ENCODE peak calls at places on chromosome X, in six cellular contexts. One of them, this sample, is unnamed.

GRCh38 chrX:67004451-67004850 is 365.6 kb upstream of the EDA2R start:
- DNase-seq in neuronal stem cell: no peak
- DNase-seq in H9: no peak
- DNase-seq in IMR-90: no peak
- DNase-seq in A549: no peak
- DNase-seq in HepG2: no peak
- DNase-seq in this sample: no peak

GRCh38 chrX:104250470-104250869 is 4.3 kb downstream of the ESX1 start:
- DNase-seq in neuronal stem cell: no peak
- DNase-seq in H9: no peak
- DNase-seq in IMR-90: no peak
- DNase-seq in A549: no peak
- DNase-seq in HepG2: no peak
- DNase-seq in this sample: no peak

GRCh38 chrX:18676050-18676449 is 4.1 kb upstream of the RS1 start:
- DNase-seq in neuronal stem cell: no peak
- DNase-seq in H9: no peak
- DNase-seq in IMR-90: no peak
- DNase-seq in A549: no peak
- DNase-seq in HepG2: no peak
- DNase-seq in this sample: no peak

GRCh38 chrX:7190157-7190556 is 42.2 kb upstream of the PUDP start:
- DNase-seq in neuronal stem cell: no peak
- DNase-seq in H9: no peak
- DNase-seq in IMR-90: no peak
- DNase-seq in A549: no peak
- DNase-seq in HepG2: no peak
- DNase-seq in this sample: peak

GRCh38 chrX:48648299-48648698 is 35.3 kb upstream of the WAS start:
- DNase-seq in neuronal stem cell: no peak
- DNase-seq in H9: peak
- DNase-seq in IMR-90: peak
- DNase-seq in A549: no peak
- DNase-seq in HepG2: peak
- DNase-seq in this sample: peak

GRCh38 chrX:30521440-30522182 is 56.0 kb downstream of the TASL start:
- DNase-seq in neuronal stem cell: no peak
- DNase-seq in H9: no peak
- DNase-seq in IMR-90: peak
- DNase-seq in A549: no peak
- DNase-seq in HepG2: no peak
- DNase-seq in this sample: no peak

GRCh38 chrX:41033299-41033698 is 51.9 kb upstream of the USP9X start:
- DNase-seq in neuronal stem cell: no peak
- DNase-seq in H9: no peak
- DNase-seq in IMR-90: no peak
- DNase-seq in A549: no peak
- DNase-seq in HepG2: peak
- DNase-seq in this sample: no peak

GRCh38 chrX:15465896-15466651 is 27.1 kb downstream of the PIR start:
- DNase-seq in neuronal stem cell: no peak
- DNase-seq in H9: peak
- DNase-seq in IMR-90: peak
- DNase-seq in A549: no peak
- DNase-seq in HepG2: no peak
- DNase-seq in this sample: peak

GRCh38 chrX:40176979-40177430 is 79.2 kb upstream of the BCOR start:
- DNase-seq in neuronal stem cell: no peak
- DNase-seq in H9: peak
- DNase-seq in IMR-90: no peak
- DNase-seq in A549: no peak
- DNase-seq in HepG2: peak
- DNase-seq in this sample: no peak

GRCh38 chrX:45900751-45901150 is 644.5 kb downstream of the ZNF674 start:
- DNase-seq in neuronal stem cell: peak
- DNase-seq in H9: no peak
- DNase-seq in IMR-90: no peak
- DNase-seq in A549: no peak
- DNase-seq in HepG2: no peak
- DNase-seq in this sample: no peak

GRCh38 chrX:148659481-148659880 is 159.1 kb downstream of the AFF2 start:
- DNase-seq in neuronal stem cell: no peak
- DNase-seq in H9: no peak
- DNase-seq in IMR-90: no peak
- DNase-seq in A549: no peak
- DNase-seq in HepG2: no peak
- DNase-seq in this sample: no peak

DNA sequence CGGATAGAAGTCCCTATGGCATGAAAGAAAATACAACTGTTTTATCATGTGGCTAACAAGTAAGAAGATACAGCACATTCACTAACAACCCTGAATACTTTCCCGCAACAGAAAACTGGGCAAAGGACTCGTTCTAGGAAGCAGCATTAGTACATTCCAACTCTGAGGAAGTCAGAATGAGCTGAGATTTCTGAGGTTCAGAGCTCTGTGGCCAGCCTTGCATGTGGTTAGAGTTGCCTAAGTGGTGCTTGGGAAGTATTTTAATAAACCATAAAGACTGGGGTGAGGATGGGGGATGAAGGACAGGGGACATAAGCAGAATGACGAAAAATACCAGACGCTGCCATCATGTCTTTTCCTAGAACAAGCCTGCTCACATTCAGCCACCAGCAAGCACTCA is 82.2 kb downstream of the EFHC2 start:
- DNase-seq in neuronal stem cell: no peak
- DNase-seq in H9: no peak
- DNase-seq in IMR-90: no peak
- DNase-seq in A549: no peak
- DNase-seq in HepG2: no peak
- DNase-seq in this sample: no peak
- H3K4me2 ChIP-seq in neuronal stem cell: no peak
- H3K4me2 ChIP-seq in H9: no peak
- H3K4me2 ChIP-seq in IMR-90: no peak
- H3K4me2 ChIP-seq in A549: no peak
- H3K4me2 ChIP-seq in HepG2: no peak
- H3K4me2 ChIP-seq in this sample: no peak

GRCh38 chrX:12307961-12308360 is 169.7 kb downstream of the FRMPD4 start:
- DNase-seq in neuronal stem cell: no peak
- DNase-seq in H9: no peak
- DNase-seq in IMR-90: no peak
- DNase-seq in A549: no peak
- DNase-seq in HepG2: no peak
- DNase-seq in this sample: no peak
- H3K4me2 ChIP-seq in neuronal stem cell: no peak
- H3K4me2 ChIP-seq in H9: no peak
- H3K4me2 ChIP-seq in IMR-90: no peak
- H3K4me2 ChIP-seq in A549: peak
- H3K4me2 ChIP-seq in HepG2: no peak
- H3K4me2 ChIP-seq in this sample: no peak

GRCh38 chrX:126509917-126510316 is 42.7 kb downstream of the DCAF12L1 start:
- DNase-seq in neuronal stem cell: no peak
- DNase-seq in H9: no peak
- DNase-seq in IMR-90: no peak
- DNase-seq in A549: no peak
- DNase-seq in HepG2: no peak
- DNase-seq in this sample: no peak
- H3K4me2 ChIP-seq in neuronal stem cell: no peak
- H3K4me2 ChIP-seq in H9: no peak
- H3K4me2 ChIP-seq in IMR-90: no peak
- H3K4me2 ChIP-seq in A549: no peak
- H3K4me2 ChIP-seq in HepG2: no peak
- H3K4me2 ChIP-seq in this sample: no peak

GRCh38 chrX:126237524-126237923 is 71.4 kb upstream of the DCAF12L2 start:
- DNase-seq in neuronal stem cell: no peak
- DNase-seq in H9: no peak
- DNase-seq in IMR-90: no peak
- DNase-seq in A549: no peak
- DNase-seq in HepG2: no peak
- DNase-seq in this sample: no peak

GRCh38 chrX:126238220-126238619 is 72.1 kb upstream of the DCAF12L2 start:
- DNase-seq in neuronal stem cell: no peak
- DNase-seq in H9: no peak
- DNase-seq in IMR-90: no peak
- DNase-seq in A549: no peak
- DNase-seq in HepG2: no peak
- DNase-seq in this sample: no peak
- H3K4me2 ChIP-seq in neuronal stem cell: no peak
- H3K4me2 ChIP-seq in H9: no peak
- H3K4me2 ChIP-seq in IMR-90: no peak
- H3K4me2 ChIP-seq in A549: no peak
- H3K4me2 ChIP-seq in HepG2: no peak
- H3K4me2 ChIP-seq in this sample: no peak

DNA sequence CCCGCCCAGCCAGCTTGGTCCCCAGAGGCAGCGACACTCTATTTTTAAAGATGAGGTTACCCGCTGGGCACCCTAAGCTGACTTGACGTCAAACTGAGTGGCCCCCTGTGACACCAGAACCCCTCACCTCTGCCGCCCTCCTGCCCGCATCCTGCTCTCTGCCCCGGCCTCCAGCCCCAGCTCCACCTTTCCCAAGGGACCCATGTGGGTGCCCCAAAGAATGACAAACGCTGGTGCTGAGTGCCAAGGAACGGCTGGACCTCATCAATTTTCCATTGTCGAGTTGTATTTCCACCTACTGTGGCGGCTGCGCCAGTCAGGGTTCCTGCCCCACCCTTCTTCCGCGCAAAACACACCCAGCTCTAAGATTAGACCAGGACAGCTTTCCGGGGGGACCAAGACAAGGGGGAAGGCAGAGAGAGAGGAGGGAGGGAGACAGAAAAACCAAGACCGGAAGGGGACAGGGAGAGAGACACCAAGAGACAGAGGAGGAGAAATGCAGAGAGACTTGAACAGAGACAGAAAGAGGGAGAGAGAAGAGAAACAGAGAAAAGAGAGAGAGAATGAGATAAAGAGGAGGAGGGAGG is 2.0 kb downstream of the PRKX start:
- DNase-seq in neuronal stem cell: no peak
- DNase-seq in H9: no peak
- DNase-seq in IMR-90: no peak
- DNase-seq in A549: no peak
- DNase-seq in HepG2: no peak
- DNase-seq in this sample: peak
- H3K4me2 ChIP-seq in neuronal stem cell: no peak
- H3K4me2 ChIP-seq in H9: peak
- H3K4me2 ChIP-seq in IMR-90: peak
- H3K4me2 ChIP-seq in A549: peak
- H3K4me2 ChIP-seq in HepG2: no peak
- H3K4me2 ChIP-seq in this sample: peak

GRCh38 chrX:153599192-153600031 is 473 bp upstream of the CCNQ start:
- DNase-seq in neuronal stem cell: peak
- DNase-seq in H9: peak
- DNase-seq in IMR-90: peak
- DNase-seq in A549: peak
- DNase-seq in HepG2: peak
- DNase-seq in this sample: peak

GRCh38 chrX:153595859-153596857 is 2.8 kb downstream of the CCNQ start:
- DNase-seq in neuronal stem cell: no peak
- DNase-seq in H9: no peak
- DNase-seq in IMR-90: no peak
- DNase-seq in A549: no peak
- DNase-seq in HepG2: no peak
- DNase-seq in this sample: no peak

GRCh38 chrX:153598541-153599191 is at the start of gene CCNQ:
- DNase-seq in neuronal stem cell: no peak
- DNase-seq in H9: peak
- DNase-seq in IMR-90: peak
- DNase-seq in A549: no peak
- DNase-seq in HepG2: no peak
- DNase-seq in this sample: peak

GRCh38 chrX:153595387-153595786 is 3.6 kb downstream of the CCNQ start:
- DNase-seq in neuronal stem cell: no peak
- DNase-seq in H9: no peak
- DNase-seq in IMR-90: no peak
- DNase-seq in A549: no peak
- DNase-seq in HepG2: no peak
- DNase-seq in this sample: no peak

DNA sequence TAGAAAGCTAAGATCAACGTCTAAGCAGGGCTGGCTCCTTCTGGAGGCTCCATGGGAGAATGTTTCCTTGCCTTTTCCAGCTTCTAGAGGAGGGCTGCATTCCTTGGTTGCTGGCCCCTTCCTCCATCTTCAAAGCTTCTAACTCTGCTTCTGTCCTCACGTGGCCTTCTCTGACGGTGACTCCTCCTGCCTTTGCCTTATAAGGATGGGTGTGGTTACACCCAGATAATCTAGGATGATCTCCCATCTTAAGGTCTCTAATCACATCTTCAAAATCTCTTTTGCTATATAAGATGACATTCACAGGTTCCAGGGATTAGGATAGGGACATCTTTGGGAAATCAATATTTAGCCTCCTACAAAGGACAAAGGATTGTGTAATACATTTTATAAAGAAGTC is 1.6 kb downstream of the CCNQ start:
- DNase-seq in neuronal stem cell: no peak
- DNase-seq in H9: no peak
- DNase-seq in IMR-90: no peak
- DNase-seq in A549: no peak
- DNase-seq in HepG2: no peak
- DNase-seq in this sample: no peak
- H3K4me2 ChIP-seq in neuronal stem cell: no peak
- H3K4me2 ChIP-seq in H9: no peak
- H3K4me2 ChIP-seq in IMR-90: no peak
- H3K4me2 ChIP-seq in A549: peak
- H3K4me2 ChIP-seq in HepG2: peak
- H3K4me2 ChIP-seq in this sample: peak

This sample was measured in OCI-LY7.